ENCODE peak calls at places on chromosome 20, in four cellular contexts. U, Z, E and L are unnamed samples.

GRCh38 chr20:11712611-11713160 is 205.0 kb upstream of the BTBD3 start:
- DNase-seq in E (no peak), U (no peak), Z (no peak), L (no peak)

GRCh38 chr20:63217706-63218105 is 1.8 kb upstream of the YTHDF1 start:
- DNase-seq in U (no peak), E (no peak), Z (no peak), L (no peak)

GRCh38 chr20:35467339-35468224 is 12.2 kb downstream of the CEP250 start:
- DNase-seq in E (no peak), Z (no peak), U (no peak), L (peak)

GRCh38 chr20:31695849-31696804 is 26.5 kb downstream of the BCL2L1 start:
- DNase-seq in E (no peak), U (peak), Z (peak), L (peak)

GRCh38 chr20:49668181-49668877 is 45.3 kb downstream of the B4GALT5 start:
- DNase-seq in Z (peak), U (no peak), E (peak), L (no peak)

GRCh38 chr20:42610070-42610469 is 579.6 kb downstream of the PTPRT start:
- DNase-seq in Z (no peak), U (no peak), E (no peak), L (no peak)

GRCh38 chr20:17616480-17617211 is 46.8 kb downstream of the DSTN start:
- DNase-seq in U (no peak), Z (peak), E (peak), L (no peak)

GRCh38 chr20:1210501-1210900 is 7.2 kb downstream of the C20orf202 start:
- DNase-seq in Z (no peak), E (no peak), U (no peak), L (no peak)

GRCh38 chr20:46359233-46359751 is 47.1 kb downstream of the ELMO2 start:
- DNase-seq in E (no peak), U (no peak), Z (no peak), L (peak)

GRCh38 chr20:47389867-47390347 is 33.4 kb upstream of the ZMYND8 start:
- DNase-seq in Z (no peak), U (no peak), E (no peak), L (no peak)

GRCh38 chr20:62907377-62908317 is 18.7 kb downstream of the DIDO1 start:
- DNase-seq in E (no peak), Z (no peak), U (no peak), L (no peak)

GRCh38 chr20:1280421-1281102 is 14.5 kb downstream of the SNPH start:
- DNase-seq in E (peak), Z (no peak), U (no peak), L (no peak)

GRCh38 chr20:3808141-3808479 is 12.0 kb downstream of the CDC25B start:
- DNase-seq in E (peak), U (peak), Z (peak), L (peak)

GRCh38 chr20:10316582-10316981 is 98.0 kb downstream of the SNAP25 start:
- DNase-seq in E (peak), U (no peak), Z (no peak), L (no peak)

GRCh38 chr20:57089701-57090144 is 176.7 kb downstream of the BMP7 start:
- DNase-seq in Z (peak), U (peak), E (peak), L (peak)

GRCh38 chr20:59809630-59810375 is 123.6 kb downstream of the SYCP2 start:
- DNase-seq in Z (no peak), E (no peak), U (no peak), L (no peak)

GRCh38 chr20:63782051-63782471 is 42.5 kb downstream of the SLC2A4RG start:
- DNase-seq in U (no peak), E (no peak), Z (no peak), L (no peak)

GRCh38 chr20:56781108-56781739 is 152.1 kb downstream of the TFAP2C start:
- DNase-seq in U (peak), E (no peak), Z (no peak), L (no peak)